ENCODE peak calls at places on chromosomes 7 and 10, in six cellular contexts. F is astrocyte, U is kidney, A is GM06990, M is mammary epithelial cell, Q is choroid plexus epithelial cell. L is an unnamed sample.

GRCh38 chr7:47581442-47581820 is 480 bp downstream of the TNS3 start:
- DNase-seq in M (no peak), F (no peak), Q (no peak), U (peak), A (no peak), L (no peak)

GRCh38 chr10:43685744-43686143 is 37.1 kb upstream of the ZNF32 start:
- DNase-seq in U (no peak), A (no peak), M (no peak), Q (no peak), F (no peak), L (no peak)

GRCh38 chr10:72228318-72228751 is 12.3 kb upstream of the ASCC1 start:
- DNase-seq in Q (no peak), A (no peak), F (no peak), M (no peak), U (no peak), L (no peak)

GRCh38 chr10:133528845-133529575 is 1.8 kb downstream of the CYP2E1 start:
- DNase-seq in M (no peak), A (no peak), F (peak), Q (peak), U (peak), L (no peak)

GRCh38 chr10:79384773-79385391 is 37.6 kb downstream of the PPIF start:
- DNase-seq in A (no peak), U (no peak), M (no peak), F (no peak), Q (no peak), L (no peak)

GRCh38 chr10:32004161-32004591 is 52.0 kb downstream of the KIF5B start:
- DNase-seq in A (peak), F (no peak), Q (peak), M (no peak), U (no peak), L (no peak)

GRCh38 chr7:38311329-38311937 is 38.0 kb upstream of the TARP start:
- DNase-seq in A (peak), U (peak), F (no peak), Q (no peak), M (no peak), L (no peak)

GRCh38 chr10:61847087-61847486 is 54.4 kb upstream of the ARID5B start:
- DNase-seq in F (no peak), M (no peak), A (no peak), U (no peak), Q (no peak), L (no peak)

GRCh38 chr7:17255930-17256329 is 42.5 kb upstream of the AHR start:
- DNase-seq in Q (no peak), M (no peak), U (no peak), F (no peak), A (no peak), L (peak)

GRCh38 chr7:150374472-150374871 is 4.7 kb upstream of the ZNF775 start:
- DNase-seq in A (no peak), U (no peak), Q (no peak), F (no peak), M (no peak), L (no peak)

GRCh38 chr7:14606101-14606500 is 296.4 kb downstream of the DGKB start:
- DNase-seq in Q (peak), M (peak), U (no peak), A (no peak), F (peak), L (peak)

GRCh38 chr10:72276421-72277339 is 3.0 kb downstream of the DDIT4 start:
- DNase-seq in Q (peak), U (no peak), F (no peak), M (peak), A (no peak), L (peak)

GRCh38 chr7:54541941-54542618 is at the start of gene VSTM2A:
- DNase-seq in F (no peak), A (no peak), Q (no peak), M (peak), U (no peak), L (no peak)
- H3K4me3 ChIP-seq in F (no peak), A (no peak), Q (no peak), M (peak), U (no peak), L (no peak)

DNA sequence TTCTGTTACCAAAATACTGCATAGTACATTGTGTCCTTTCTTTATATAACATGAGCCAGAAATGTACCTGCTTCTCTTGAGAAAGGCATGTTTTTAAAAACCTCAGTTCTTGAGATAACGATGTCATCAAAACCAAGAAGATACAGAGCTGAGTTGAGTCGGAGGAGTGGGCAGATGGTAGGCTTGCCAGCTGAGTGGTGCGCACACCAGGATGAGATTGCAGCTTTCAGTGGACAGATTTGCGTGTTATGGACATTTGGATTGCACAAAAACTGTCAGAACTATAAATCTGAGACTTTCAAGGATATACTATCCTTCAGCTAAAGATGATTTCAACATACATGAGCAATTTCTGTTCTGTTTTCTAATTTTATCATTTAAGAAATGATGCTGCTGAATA is 25.0 kb downstream of the PRKAR2B start:
- DNase-seq in M (no peak), F (no peak), U (no peak), A (no peak), Q (peak), L (no peak)
- TF ChIP-seq CTCF in M (no peak), F (no peak), U (no peak), A (no peak), Q (no peak), L (no peak)

GRCh38 chr7:24819916-24820689 is 62.8 kb upstream of the GSDME start:
- DNase-seq in M (peak), Q (peak), F (peak), U (peak), A (peak), L (peak)

GRCh38 chr7:24824400-24824799 is 67.1 kb upstream of the GSDME start:
- DNase-seq in M (no peak), Q (no peak), A (no peak), U (no peak), F (no peak), L (no peak)

GRCh38 chr7:24817339-24817738 is 60.1 kb upstream of the GSDME start:
- DNase-seq in F (no peak), M (no peak), A (no peak), Q (no peak), U (no peak), L (no peak)

GRCh38 chr7:24821045-24821853 is 64.0 kb upstream of the GSDME start:
- DNase-seq in F (peak), Q (peak), A (peak), M (peak), U (no peak), L (peak)

GRCh38 chr7:24820730-24821044 is 63.4 kb upstream of the GSDME start:
- DNase-seq in A (no peak), U (no peak), Q (no peak), F (no peak), M (no peak), L (no peak)
- H3K4me3 ChIP-seq in A (no peak), U (no peak), Q (no peak), F (no peak), M (no peak), L (no peak)

GRCh38 chr7:140540142-140540777 is 61.0 kb upstream of the MKRN1 start:
- DNase-seq in Q (no peak), M (no peak), A (no peak), F (no peak), U (no peak), L (no peak)

GRCh38 chr7:140544278-140544896 is 65.1 kb upstream of the MKRN1 start:
- DNase-seq in M (no peak), U (peak), Q (no peak), F (no peak), A (no peak), L (no peak)

GRCh38 chr7:140541176-140541512 is 61.8 kb upstream of the MKRN1 start:
- DNase-seq in F (no peak), Q (no peak), U (no peak), A (no peak), M (no peak), L (no peak)

GRCh38 chr7:140541513-140542192 is 62.3 kb upstream of the MKRN1 start:
- DNase-seq in F (peak), Q (peak), U (no peak), A (no peak), M (peak), L (peak)

DNA sequence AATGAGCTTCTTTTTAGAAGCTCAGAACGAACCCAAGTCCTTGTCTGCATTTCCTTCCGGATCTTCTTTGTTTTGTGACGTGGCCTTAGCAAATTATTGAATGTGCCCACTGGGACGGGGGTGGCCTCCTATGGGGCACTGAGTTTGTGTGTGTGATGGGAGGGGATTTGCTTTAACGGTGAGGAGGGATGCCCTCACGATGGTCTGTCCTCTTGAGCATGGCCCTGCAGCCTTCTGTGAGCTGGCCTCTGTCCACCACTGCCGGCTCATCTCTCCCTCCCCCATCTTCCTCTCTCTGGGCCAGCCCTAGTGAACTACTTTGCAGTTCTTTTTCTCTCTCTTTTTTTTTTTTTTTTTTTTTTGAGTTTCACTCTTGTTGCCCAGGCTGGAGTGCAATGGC is 62.9 kb upstream of the MKRN1 start:
- DNase-seq in F (peak), A (no peak), M (no peak), Q (peak), U (peak), L (no peak)
- TF ChIP-seq CTCF in F (no peak), A (no peak), M (no peak), Q (no peak), U (no peak), L (no peak)

GRCh38 chr7:50783304-50783703 is 608 bp upstream of the GRB10 start:
- DNase-seq in F (no peak), Q (no peak), U (no peak), M (no peak), A (no peak), L (no peak)
- H3K4me3 ChIP-seq in F (peak), Q (no peak), U (peak), M (no peak), A (no peak), L (peak)

GRCh38 chr7:101410743-101411476 is 48.2 kb downstream of the COL26A1 start:
- DNase-seq in F (no peak), M (no peak), Q (peak), A (no peak), U (peak), L (no peak)
- TF ChIP-seq CTCF in F (peak), M (peak), Q (peak), A (peak), U (peak), L (peak)

DNA sequence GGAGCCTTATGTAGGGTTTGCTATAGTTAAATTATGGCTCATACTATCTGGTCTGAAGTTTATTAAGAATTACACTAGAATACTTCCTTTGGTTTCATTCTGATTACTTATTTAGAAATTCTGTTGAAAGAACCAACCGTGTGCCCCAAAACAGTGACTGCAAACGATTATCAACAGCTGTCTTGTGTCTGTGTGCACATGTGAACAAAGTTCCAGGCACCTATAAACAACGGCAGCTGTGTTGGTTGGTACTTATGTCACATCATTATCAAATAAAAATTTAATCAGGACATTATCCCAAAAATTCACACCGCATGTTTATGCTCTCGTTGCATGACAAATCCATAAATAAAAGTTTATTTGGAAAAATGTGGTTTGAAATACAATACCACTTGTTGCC is 80.6 kb downstream of the USP6NL start:
- DNase-seq in Q (no peak), M (no peak), A (no peak), U (no peak), F (no peak), L (no peak)
- H3K4me3 ChIP-seq in Q (no peak), M (no peak), A (peak), U (no peak), F (no peak), L (no peak)

DNA sequence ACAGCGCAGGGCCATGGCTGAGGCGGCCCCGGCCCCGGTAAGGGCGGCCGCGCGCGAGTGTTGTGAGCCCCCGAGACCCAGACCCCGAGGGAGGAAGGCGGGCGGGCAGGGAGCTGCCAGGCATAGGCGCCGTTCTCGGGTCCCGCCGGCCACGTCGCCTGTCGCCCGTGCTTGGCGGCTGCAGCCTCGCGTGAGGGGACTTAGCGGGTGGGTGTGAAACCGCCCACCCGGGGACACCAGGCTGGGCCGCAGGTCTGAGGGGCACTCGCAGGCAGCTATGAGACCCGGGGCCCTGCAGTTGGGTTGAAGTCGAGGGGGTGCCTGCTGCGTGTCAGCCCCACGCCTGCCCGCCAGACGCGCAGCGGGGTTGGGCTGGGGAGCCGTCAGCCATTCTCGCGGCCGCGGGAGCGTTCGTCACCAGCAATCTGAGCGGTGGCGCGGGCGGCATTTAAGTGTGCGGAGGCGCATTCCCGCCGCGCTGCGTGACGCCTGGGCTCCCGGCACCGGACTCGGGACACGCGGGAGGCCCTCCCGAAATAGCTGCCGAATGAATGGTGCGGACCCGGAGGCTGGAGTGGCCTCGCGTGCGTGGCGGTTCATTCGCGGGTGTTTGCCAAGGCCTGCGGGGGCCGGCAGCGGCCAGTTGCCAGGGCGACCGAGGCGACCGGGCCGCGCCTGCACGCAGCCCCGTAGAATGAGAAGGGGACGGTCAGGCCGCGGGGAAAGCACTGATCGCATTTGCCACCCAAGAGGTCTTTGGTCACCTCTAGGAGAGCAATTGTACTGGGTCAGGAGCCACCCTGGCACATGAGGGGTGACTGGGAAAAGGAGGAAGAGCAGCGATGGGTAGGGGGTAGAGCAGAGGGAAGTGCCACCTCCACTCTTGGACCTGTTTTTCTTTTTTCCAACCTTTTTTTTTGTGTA is 739 bp downstream of the ZNF398 start:
- DNase-seq in U (peak), Q (peak), M (peak), F (peak), A (peak), L (peak)
- TF ChIP-seq CTCF in U (no peak), Q (no peak), M (no peak), F (no peak), A (no peak), L (no peak)

GRCh38 chr7:134293029-134293740 is 23.5 kb downstream of the SLC35B4 start:
- DNase-seq in M (no peak), F (no peak), Q (no peak), U (no peak), A (peak), L (no peak)
- H3K4me3 ChIP-seq in M (no peak), F (no peak), Q (no peak), U (no peak), A (no peak), L (no peak)

L was measured in bronchial epithelial cell.